ENCODE peak calls at places on chromosomes 2 and 18, in five cellular contexts. One of them, this sample, is unnamed.

GRCh38 chr2:11949732-11950503 is 203.5 kb downstream of the LPIN1 start:
- ATAC-seq in activated T-cell treated with anti-CD3 and anti-CD28 coated beads, Interleukin-2, amount 50 U/mL, for 4 hours: no peak
- ATAC-seq in activated naive CD8-positive, alpha-beta T cell treated with anti-CD3 and anti-CD28 coated beads, Interleukin-2, amount 50 U/mL, for 24 hours: no peak
- ATAC-seq in pancreas: no peak
- ATAC-seq in sciatic nerve: no peak
- ATAC-seq in this sample: no peak

GRCh38 chr2:82992948-82993347 is 1466.1 kb downstream of the SUCLG1 start:
- ATAC-seq in activated T-cell treated with anti-CD3 and anti-CD28 coated beads, Interleukin-2, amount 50 U/mL, for 4 hours: no peak
- ATAC-seq in activated naive CD8-positive, alpha-beta T cell treated with anti-CD3 and anti-CD28 coated beads, Interleukin-2, amount 50 U/mL, for 24 hours: no peak
- ATAC-seq in pancreas: no peak
- ATAC-seq in sciatic nerve: no peak
- ATAC-seq in this sample: no peak

GRCh38 chr2:9656270-9656766 is 25.5 kb upstream of the YWHAQ start:
- ATAC-seq in activated T-cell treated with anti-CD3 and anti-CD28 coated beads, Interleukin-2, amount 50 U/mL, for 4 hours: peak; percentile 80
- ATAC-seq in activated naive CD8-positive, alpha-beta T cell treated with anti-CD3 and anti-CD28 coated beads, Interleukin-2, amount 50 U/mL, for 24 hours: peak; percentile 95
- ATAC-seq in pancreas: no peak
- ATAC-seq in sciatic nerve: no peak
- ATAC-seq in this sample: no peak

GRCh38 chr2:128408349-128409305 is 90.0 kb upstream of the HS6ST1 start:
- ATAC-seq in activated T-cell treated with anti-CD3 and anti-CD28 coated beads, Interleukin-2, amount 50 U/mL, for 4 hours: no peak
- ATAC-seq in activated naive CD8-positive, alpha-beta T cell treated with anti-CD3 and anti-CD28 coated beads, Interleukin-2, amount 50 U/mL, for 24 hours: no peak
- ATAC-seq in pancreas: no peak
- ATAC-seq in sciatic nerve: no peak
- ATAC-seq in this sample: peak; percentile 31

GRCh38 chr2:12169060-12169406 is 422.6 kb downstream of the LPIN1 start:
- ATAC-seq in activated T-cell treated with anti-CD3 and anti-CD28 coated beads, Interleukin-2, amount 50 U/mL, for 4 hours: no peak
- ATAC-seq in activated naive CD8-positive, alpha-beta T cell treated with anti-CD3 and anti-CD28 coated beads, Interleukin-2, amount 50 U/mL, for 24 hours: no peak
- ATAC-seq in pancreas: peak; percentile 54
- ATAC-seq in sciatic nerve: peak; percentile 91
- ATAC-seq in this sample: peak; percentile 88

GRCh38 chr2:239806276-239806675 is 218.9 kb downstream of the NDUFA10 start:
- ATAC-seq in activated T-cell treated with anti-CD3 and anti-CD28 coated beads, Interleukin-2, amount 50 U/mL, for 4 hours: no peak
- ATAC-seq in activated naive CD8-positive, alpha-beta T cell treated with anti-CD3 and anti-CD28 coated beads, Interleukin-2, amount 50 U/mL, for 24 hours: no peak
- ATAC-seq in pancreas: no peak
- ATAC-seq in sciatic nerve: no peak
- ATAC-seq in this sample: no peak

GRCh38 chr18:26487437-26487836 is 60.9 kb downstream of the KCTD1 start:
- ATAC-seq in activated T-cell treated with anti-CD3 and anti-CD28 coated beads, Interleukin-2, amount 50 U/mL, for 4 hours: no peak
- ATAC-seq in activated naive CD8-positive, alpha-beta T cell treated with anti-CD3 and anti-CD28 coated beads, Interleukin-2, amount 50 U/mL, for 24 hours: peak; percentile 83
- ATAC-seq in pancreas: peak; percentile 56
- ATAC-seq in sciatic nerve: no peak
- ATAC-seq in this sample: no peak

GRCh38 chr2:236688563-236689392 is 119.2 kb downstream of the ACKR3 start:
- ATAC-seq in activated T-cell treated with anti-CD3 and anti-CD28 coated beads, Interleukin-2, amount 50 U/mL, for 4 hours: no peak
- ATAC-seq in activated naive CD8-positive, alpha-beta T cell treated with anti-CD3 and anti-CD28 coated beads, Interleukin-2, amount 50 U/mL, for 24 hours: no peak
- ATAC-seq in pancreas: no peak
- ATAC-seq in sciatic nerve: no peak
- ATAC-seq in this sample: no peak

GRCh38 chr2:208015475-208015874 is 9.9 kb downstream of the PLEKHM3 start:
- ATAC-seq in activated T-cell treated with anti-CD3 and anti-CD28 coated beads, Interleukin-2, amount 50 U/mL, for 4 hours: no peak
- ATAC-seq in activated naive CD8-positive, alpha-beta T cell treated with anti-CD3 and anti-CD28 coated beads, Interleukin-2, amount 50 U/mL, for 24 hours: no peak
- ATAC-seq in pancreas: peak; percentile 78
- ATAC-seq in sciatic nerve: no peak
- ATAC-seq in this sample: no peak

GRCh38 chr2:9889812-9890261 is 46.6 kb downstream of the TAF1B start:
- ATAC-seq in activated T-cell treated with anti-CD3 and anti-CD28 coated beads, Interleukin-2, amount 50 U/mL, for 4 hours: no peak
- ATAC-seq in activated naive CD8-positive, alpha-beta T cell treated with anti-CD3 and anti-CD28 coated beads, Interleukin-2, amount 50 U/mL, for 24 hours: no peak
- ATAC-seq in pancreas: peak; percentile 31
- ATAC-seq in sciatic nerve: no peak
- ATAC-seq in this sample: no peak